ENCODE peak calls at places on chromosomes 11 and 22, in ten cellular contexts. One of them, this sample, is unnamed.

GRCh38 chr11:12061851-12062560 is 48.4 kb upstream of the MICAL2 start:
- DNase-seq in heart left ventricle: no peak
- DNase-seq in body of pancreas: no peak
- DNase-seq in A549: no peak
- DNase-seq in coronary artery: no peak
- DNase-seq in epithelial cell of esophagus: no peak
- DNase-seq in spleen: no peak
- DNase-seq in CD8-positive, alpha-beta T cell: no peak
- DNase-seq in fibroblast of pulmonary artery: no peak
- DNase-seq in GM06990: no peak
- DNase-seq in this sample: no peak

GRCh38 chr11:59923813-59924212 is 14.4 kb upstream of the OOSP1 start:
- DNase-seq in heart left ventricle: no peak
- DNase-seq in body of pancreas: no peak
- DNase-seq in A549: no peak
- DNase-seq in coronary artery: no peak
- DNase-seq in epithelial cell of esophagus: no peak
- DNase-seq in spleen: no peak
- DNase-seq in CD8-positive, alpha-beta T cell: no peak
- DNase-seq in fibroblast of pulmonary artery: no peak
- DNase-seq in GM06990: no peak
- DNase-seq in this sample: no peak

GRCh38 chr11:46916669-46917108 is 1.7 kb downstream of the LRP4 start:
- DNase-seq in heart left ventricle: peak; percentile 75
- DNase-seq in body of pancreas: peak; percentile 54
- DNase-seq in A549: peak; percentile 94
- DNase-seq in coronary artery: no peak
- DNase-seq in epithelial cell of esophagus: peak; percentile 85
- DNase-seq in spleen: no peak
- DNase-seq in CD8-positive, alpha-beta T cell: no peak
- DNase-seq in fibroblast of pulmonary artery: peak; percentile 80
- DNase-seq in GM06990: no peak
- DNase-seq in this sample: no peak

GRCh38 chr11:124928942-124929663 is 6.7 kb downstream of the HEPACAM start:
- DNase-seq in heart left ventricle: no peak
- DNase-seq in body of pancreas: peak; percentile 16
- DNase-seq in A549: no peak
- DNase-seq in coronary artery: no peak
- DNase-seq in epithelial cell of esophagus: no peak
- DNase-seq in spleen: no peak
- DNase-seq in CD8-positive, alpha-beta T cell: no peak
- DNase-seq in fibroblast of pulmonary artery: no peak
- DNase-seq in GM06990: no peak
- DNase-seq in this sample: no peak

GRCh38 chr22:49600891-49601431 is 226.7 kb downstream of the BRD1 start:
- DNase-seq in heart left ventricle: no peak
- DNase-seq in body of pancreas: no peak
- DNase-seq in A549: no peak
- DNase-seq in coronary artery: no peak
- DNase-seq in epithelial cell of esophagus: no peak
- DNase-seq in spleen: peak; percentile 61
- DNase-seq in CD8-positive, alpha-beta T cell: no peak
- DNase-seq in fibroblast of pulmonary artery: no peak
- DNase-seq in GM06990: no peak
- DNase-seq in this sample: no peak

GRCh38 chr22:41367039-41367679 is 14.6 kb upstream of the TEF start:
- DNase-seq in heart left ventricle: peak; percentile 98
- DNase-seq in body of pancreas: peak; percentile 98
- DNase-seq in A549: peak; percentile 38
- DNase-seq in coronary artery: peak; percentile 97
- DNase-seq in epithelial cell of esophagus: peak; percentile 95
- DNase-seq in spleen: peak; percentile 92
- DNase-seq in CD8-positive, alpha-beta T cell: no peak
- DNase-seq in fibroblast of pulmonary artery: peak; percentile 98
- DNase-seq in GM06990: no peak
- DNase-seq in this sample: peak; percentile 89

GRCh38 chr22:31846161-31847115 is 92.6 kb downstream of the DEPDC5 start:
- DNase-seq in heart left ventricle: no peak
- DNase-seq in body of pancreas: no peak
- DNase-seq in A549: peak; percentile 8
- DNase-seq in coronary artery: no peak
- DNase-seq in epithelial cell of esophagus: no peak
- DNase-seq in spleen: no peak
- DNase-seq in CD8-positive, alpha-beta T cell: no peak
- DNase-seq in fibroblast of pulmonary artery: peak; percentile 44
- DNase-seq in GM06990: peak; percentile 37
- DNase-seq in this sample: no peak

GRCh38 chr11:45654741-45655283 is 10.6 kb downstream of the CHST1 start:
- DNase-seq in heart left ventricle: no peak
- DNase-seq in body of pancreas: no peak
- DNase-seq in A549: no peak
- DNase-seq in coronary artery: peak; percentile 36
- DNase-seq in epithelial cell of esophagus: no peak
- DNase-seq in spleen: no peak
- DNase-seq in CD8-positive, alpha-beta T cell: no peak
- DNase-seq in fibroblast of pulmonary artery: no peak
- DNase-seq in GM06990: no peak
- DNase-seq in this sample: no peak

GRCh38 chr11:119663279-119663678 is 65.7 kb downstream of the NECTIN1 start:
- DNase-seq in heart left ventricle: no peak
- DNase-seq in body of pancreas: no peak
- DNase-seq in A549: no peak
- DNase-seq in coronary artery: no peak
- DNase-seq in epithelial cell of esophagus: no peak
- DNase-seq in spleen: no peak
- DNase-seq in CD8-positive, alpha-beta T cell: no peak
- DNase-seq in fibroblast of pulmonary artery: no peak
- DNase-seq in GM06990: no peak
- DNase-seq in this sample: no peak

DNA sequence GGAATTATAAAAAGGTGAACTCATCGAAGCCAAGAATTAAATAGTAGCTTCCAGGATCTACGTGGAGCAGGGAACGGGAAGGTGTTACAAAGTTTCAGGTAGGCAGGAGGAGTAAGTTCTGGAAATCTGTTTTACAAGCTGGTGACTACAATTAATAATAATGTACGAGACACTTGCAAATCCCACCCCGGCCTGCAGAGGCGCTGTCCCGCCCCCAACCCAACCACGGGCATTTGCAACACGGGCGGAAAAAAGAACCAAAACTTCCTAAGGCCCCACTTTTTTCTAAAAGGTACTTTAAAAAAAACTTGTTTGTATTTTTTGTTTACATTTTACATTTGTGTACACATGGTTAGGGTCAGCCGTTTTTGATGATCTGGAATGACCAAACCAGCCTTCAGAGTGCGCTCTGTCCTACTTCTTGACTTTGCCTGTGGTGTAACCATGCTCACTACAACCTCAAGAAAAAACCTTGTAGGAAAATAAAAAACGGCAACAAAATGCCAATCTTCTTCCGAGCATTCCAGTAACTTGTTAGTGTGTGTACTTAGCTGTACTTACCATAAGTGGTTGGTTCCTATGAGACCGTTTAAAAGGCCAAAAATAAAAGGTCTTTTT is 449.6 kb upstream of the B3GAT1 start:
- DNase-seq in heart left ventricle: no peak
- DNase-seq in body of pancreas: no peak
- DNase-seq in A549: no peak
- DNase-seq in coronary artery: peak; percentile 17
- DNase-seq in epithelial cell of esophagus: no peak
- DNase-seq in spleen: no peak
- DNase-seq in CD8-positive, alpha-beta T cell: no peak
- DNase-seq in fibroblast of pulmonary artery: no peak
- DNase-seq in GM06990: no peak
- DNase-seq in this sample: no peak
- TF ChIP-seq CTCF in heart left ventricle: no peak
- TF ChIP-seq CTCF in body of pancreas: no peak
- TF ChIP-seq CTCF in A549: no peak
- TF ChIP-seq CTCF in coronary artery: no peak
- TF ChIP-seq CTCF in epithelial cell of esophagus: no peak
- TF ChIP-seq CTCF in spleen: no peak
- TF ChIP-seq CTCF in CD8-positive, alpha-beta T cell: no peak
- TF ChIP-seq CTCF in fibroblast of pulmonary artery: no peak
- TF ChIP-seq CTCF in GM06990: peak; percentile 51
- TF ChIP-seq CTCF in this sample: no peak

GRCh38 chr11:72856065-72856464 is 41.9 kb downstream of the ATG16L2 start:
- DNase-seq in heart left ventricle: peak; percentile 54
- DNase-seq in body of pancreas: no peak
- DNase-seq in A549: no peak
- DNase-seq in coronary artery: no peak
- DNase-seq in epithelial cell of esophagus: no peak
- DNase-seq in spleen: no peak
- DNase-seq in CD8-positive, alpha-beta T cell: no peak
- DNase-seq in fibroblast of pulmonary artery: peak; percentile 52
- DNase-seq in GM06990: no peak
- DNase-seq in this sample: no peak
- H3K4me3 ChIP-seq in heart left ventricle: no peak overlapping the region
- H3K4me3 ChIP-seq in body of pancreas: no peak overlapping the region
- H3K4me3 ChIP-seq in A549: no peak overlapping the region
- H3K4me3 ChIP-seq in coronary artery: no peak overlapping the region
- H3K4me3 ChIP-seq in epithelial cell of esophagus: no peak overlapping the region
- H3K4me3 ChIP-seq in spleen: no peak overlapping the region
- H3K4me3 ChIP-seq in CD8-positive, alpha-beta T cell: no peak overlapping the region
- H3K4me3 ChIP-seq in fibroblast of pulmonary artery: no peak overlapping the region
- H3K4me3 ChIP-seq in GM06990: no peak overlapping the region
- H3K4me3 ChIP-seq in this sample: no peak overlapping the region

DNA sequence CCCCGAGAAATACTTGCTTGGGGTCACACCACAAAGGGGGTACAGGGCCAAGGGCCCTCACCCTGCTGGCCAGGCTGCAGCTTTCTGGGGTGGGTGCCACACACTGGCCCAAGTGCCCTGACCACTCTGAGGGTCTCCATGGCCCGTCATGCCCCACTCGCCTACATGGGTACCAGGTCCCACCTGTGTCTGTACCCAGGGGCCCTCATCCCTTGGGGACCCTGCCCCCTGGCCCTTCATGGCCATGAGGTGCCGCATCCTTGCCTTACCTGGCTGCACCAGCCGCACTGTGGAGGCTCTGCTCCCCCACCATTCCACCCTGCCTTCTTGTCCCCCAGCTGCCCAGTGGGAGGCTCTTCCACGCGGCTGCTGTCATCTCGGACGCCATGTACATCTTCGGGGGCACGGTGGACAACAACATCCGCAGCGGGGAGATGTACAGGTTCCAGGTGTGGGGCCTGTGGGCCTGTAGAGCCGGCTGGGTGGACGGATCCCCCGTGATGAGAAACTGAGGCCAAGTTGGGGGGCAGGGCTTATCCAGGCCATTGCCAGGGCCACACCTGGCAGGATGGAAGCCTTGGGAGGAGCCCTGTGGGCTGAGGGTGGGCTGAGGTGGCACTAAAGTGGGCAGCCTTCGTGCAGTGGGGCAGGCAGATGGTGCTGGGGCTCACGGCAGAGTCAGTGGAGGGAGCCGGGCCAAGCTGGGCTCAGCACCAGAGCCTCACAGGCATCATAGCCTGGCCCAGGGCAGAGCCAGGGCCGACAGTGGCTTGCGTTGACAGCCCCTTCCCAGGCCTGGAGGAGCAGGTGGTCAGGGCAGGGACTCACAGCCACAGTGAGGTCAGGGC is 9.2 kb downstream of the THAP7 start:
- DNase-seq in heart left ventricle: no peak
- DNase-seq in body of pancreas: no peak
- DNase-seq in A549: no peak
- DNase-seq in coronary artery: no peak
- DNase-seq in epithelial cell of esophagus: no peak
- DNase-seq in spleen: no peak
- DNase-seq in CD8-positive, alpha-beta T cell: no peak
- DNase-seq in fibroblast of pulmonary artery: no peak
- DNase-seq in GM06990: no peak
- DNase-seq in this sample: no peak
- TF ChIP-seq CTCF in heart left ventricle: no peak
- TF ChIP-seq CTCF in body of pancreas: no peak
- TF ChIP-seq CTCF in A549: no peak
- TF ChIP-seq CTCF in coronary artery: no peak
- TF ChIP-seq CTCF in epithelial cell of esophagus: no peak
- TF ChIP-seq CTCF in spleen: no peak
- TF ChIP-seq CTCF in CD8-positive, alpha-beta T cell: no peak
- TF ChIP-seq CTCF in fibroblast of pulmonary artery: no peak
- TF ChIP-seq CTCF in GM06990: no peak
- TF ChIP-seq CTCF in this sample: no peak

DNA sequence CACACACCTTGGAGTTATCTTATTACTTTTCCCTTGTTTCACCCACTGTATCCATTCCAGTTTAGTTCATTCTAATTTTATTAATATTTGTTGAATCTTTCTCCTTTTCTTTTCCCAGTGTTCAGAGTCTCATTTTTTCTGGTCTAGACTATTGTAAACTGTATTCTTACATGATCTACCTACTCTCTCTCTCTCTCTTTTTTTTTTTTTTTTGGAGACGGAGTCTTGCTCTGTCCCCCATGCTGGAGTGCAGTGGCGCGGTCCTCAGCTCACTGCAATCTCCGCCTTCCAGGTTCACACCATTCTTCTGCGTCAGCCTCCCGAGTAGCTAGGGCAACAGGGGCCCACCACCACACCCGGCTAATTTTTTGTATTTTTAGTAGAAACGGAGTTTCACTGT is 2.1 kb downstream of the ANKRD42 start:
- DNase-seq in heart left ventricle: no peak
- DNase-seq in body of pancreas: no peak
- DNase-seq in A549: no peak
- DNase-seq in coronary artery: no peak
- DNase-seq in epithelial cell of esophagus: no peak
- DNase-seq in spleen: no peak
- DNase-seq in CD8-positive, alpha-beta T cell: no peak
- DNase-seq in fibroblast of pulmonary artery: no peak
- DNase-seq in GM06990: no peak
- DNase-seq in this sample: no peak
- H3K4me3 ChIP-seq in heart left ventricle: no peak overlapping the region
- H3K4me3 ChIP-seq in body of pancreas: no peak overlapping the region
- H3K4me3 ChIP-seq in A549: no peak overlapping the region
- H3K4me3 ChIP-seq in coronary artery: peak overlapping the region; percentile 84
- H3K4me3 ChIP-seq in epithelial cell of esophagus: no peak overlapping the region
- H3K4me3 ChIP-seq in spleen: no peak overlapping the region
- H3K4me3 ChIP-seq in CD8-positive, alpha-beta T cell: no peak overlapping the region
- H3K4me3 ChIP-seq in fibroblast of pulmonary artery: no peak overlapping the region
- H3K4me3 ChIP-seq in GM06990: no peak overlapping the region
- H3K4me3 ChIP-seq in this sample: no peak overlapping the region

DNA sequence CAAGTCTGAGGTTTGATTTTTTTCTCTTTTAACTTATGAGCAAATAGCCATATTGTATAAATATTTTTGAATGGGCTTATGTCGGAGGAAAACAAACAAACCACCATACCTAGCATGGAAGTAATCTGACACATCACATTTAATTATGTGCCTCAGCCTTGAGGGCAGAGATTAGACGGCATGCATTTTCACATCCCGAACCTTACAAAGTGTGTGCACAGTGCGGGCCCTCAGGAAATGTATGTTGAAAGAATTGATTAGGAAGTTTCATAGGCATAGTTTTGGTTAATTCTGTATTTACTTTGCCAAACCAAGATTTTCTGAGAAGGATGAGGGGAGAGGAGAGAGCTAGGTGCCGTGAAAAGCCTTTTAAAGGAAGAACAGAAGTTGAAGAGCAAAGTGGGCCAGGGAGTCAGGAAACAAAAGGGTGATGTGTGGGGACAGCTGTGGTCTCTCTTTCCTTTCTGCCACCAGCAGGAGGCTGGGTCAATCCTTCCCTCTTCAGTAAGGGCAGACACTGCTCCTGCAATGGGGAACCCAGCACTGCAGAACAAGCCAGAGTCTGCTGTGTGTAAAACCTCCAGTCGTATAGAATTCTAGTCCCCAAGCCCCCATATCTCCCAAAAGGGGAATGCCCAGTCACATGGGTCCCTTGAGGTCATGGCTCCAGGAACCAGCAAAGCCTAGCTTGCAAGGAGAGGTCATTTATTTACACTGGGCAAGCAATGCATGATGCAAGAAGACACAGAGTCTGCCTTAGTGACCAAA is 71.2 kb upstream of the OLFML1 start:
- DNase-seq in heart left ventricle: no peak
- DNase-seq in body of pancreas: no peak
- DNase-seq in A549: no peak
- DNase-seq in coronary artery: no peak
- DNase-seq in epithelial cell of esophagus: peak; percentile 66
- DNase-seq in spleen: no peak
- DNase-seq in CD8-positive, alpha-beta T cell: no peak
- DNase-seq in fibroblast of pulmonary artery: no peak
- DNase-seq in GM06990: no peak
- DNase-seq in this sample: no peak
- TF ChIP-seq CTCF in heart left ventricle: no peak
- TF ChIP-seq CTCF in body of pancreas: no peak
- TF ChIP-seq CTCF in A549: no peak
- TF ChIP-seq CTCF in coronary artery: no peak
- TF ChIP-seq CTCF in epithelial cell of esophagus: no peak
- TF ChIP-seq CTCF in spleen: no peak
- TF ChIP-seq CTCF in CD8-positive, alpha-beta T cell: no peak
- TF ChIP-seq CTCF in fibroblast of pulmonary artery: no peak
- TF ChIP-seq CTCF in GM06990: no peak
- TF ChIP-seq CTCF in this sample: peak; percentile 4

This sample was measured in retinal pigment epithelial cell.